ENCODE peak calls at places on chromosomes 16 and 17, in ten cellular contexts. H is pancreas, W is A549, L is Calu3, A is OCI-LY7, N is A673, U is neural crest cell, O is lower leg skin, C is BE2C, T is cardiac muscle cell. S is an unnamed sample.

GRCh38 chr17:51995797-51996403 is 162.6 kb downstream of the CA10 start:
- DNase-seq in H (no peak), W (no peak), L (no peak), A (no peak), N (no peak), U (no peak), O (no peak), C (no peak), T (no peak), S (no peak)

GRCh38 chr17:54172654-54173316 is 350.1 kb downstream of the KIF2B start:
- DNase-seq in H (no peak), W (peak), L (peak), A (peak), N (peak), U (peak), O (no peak), C (peak), T (peak), S (no peak)

GRCh38 chr17:78128616-78129384 is at the start of gene TMC6:
- DNase-seq in H (no peak), W (peak), L (peak), A (peak), N (peak), U (peak), O (no peak), C (peak), T (no peak), S (peak)

GRCh38 chr16:68126395-68126794 is 41.2 kb downstream of the NFATC3 start:
- DNase-seq in H (no peak), W (no peak), L (no peak), A (no peak), N (no peak), U (no peak), O (no peak), C (no peak), T (no peak), S (peak)

GRCh38 chr17:65388911-65389310 is 172.5 kb downstream of the AXIN2 start:
- DNase-seq in H (no peak), W (no peak), L (no peak), A (no peak), N (no peak), U (no peak), O (no peak), C (no peak), T (no peak), S (no peak)

GRCh38 chr17:79625706-79626105 is 14.9 kb upstream of the RBFOX3 start:
- DNase-seq in H (no peak), W (no peak), L (no peak), A (no peak), N (no peak), U (no peak), O (no peak), C (no peak), T (no peak), S (no peak)

GRCh38 chr17:70274255-70274654 is 104.9 kb downstream of the KCNJ2 start:
- DNase-seq in H (no peak), W (no peak), L (no peak), A (no peak), N (no peak), U (no peak), O (no peak), C (no peak), T (no peak), S (no peak)

GRCh38 chr16:30186444-30186781 is 3.0 kb downstream of the CORO1A start:
- DNase-seq in H (no peak), W (no peak), L (no peak), A (no peak), N (no peak), U (no peak), O (no peak), C (no peak), T (no peak), S (no peak)

GRCh38 chr17:50125420-50125997 is 4.5 kb downstream of the SAMD14 start:
- DNase-seq in H (no peak), W (no peak), L (no peak), A (no peak), N (no peak), U (no peak), O (no peak), C (no peak), T (peak), S (no peak)

GRCh38 chr17:71453876-71454422 is 666.9 kb upstream of the SOX9 start:
- DNase-seq in H (no peak), W (no peak), L (no peak), A (no peak), N (no peak), U (no peak), O (no peak), C (no peak), T (no peak), S (no peak)

GRCh38 chr16:13453325-13453724 is 466.6 kb upstream of the ERCC4 start:
- DNase-seq in H (no peak), W (no peak), L (no peak), A (no peak), N (no peak), U (no peak), O (peak), C (peak), T (no peak), S (no peak)

GRCh38 chr17:1590031-1590746 is 27.6 kb upstream of the PITPNA start:
- DNase-seq in H (no peak), W (peak), L (peak), A (no peak), N (peak), U (no peak), O (peak), C (no peak), T (peak), S (peak)

GRCh38 chr17:57619061-57619937 is 125.8 kb downstream of the CCDC182 start:
- DNase-seq in H (no peak), W (no peak), L (no peak), A (no peak), N (no peak), U (no peak), O (no peak), C (peak), T (peak), S (no peak)

GRCh38 chr17:75094871-75095399 is 7.2 kb downstream of the SLC16A5 start:
- DNase-seq in H (no peak), W (no peak), L (peak), A (no peak), N (no peak), U (no peak), O (no peak), C (no peak), T (no peak), S (no peak)

GRCh38 chr17:65163990-65164495 is 26.9 kb downstream of the RGS9 start:
- DNase-seq in H (no peak), W (peak), L (peak), A (peak), N (no peak), U (no peak), O (no peak), C (peak), T (peak), S (peak)

GRCh38 chr17:8941980-8942617 is 23.4 kb downstream of the PIK3R5 start:
- DNase-seq in H (no peak), W (no peak), L (no peak), A (no peak), N (no peak), U (no peak), O (no peak), C (no peak), T (no peak), S (no peak)

GRCh38 chr17:82384730-82385429 is 13.3 kb downstream of the UTS2R start:
- DNase-seq in H (peak), W (peak), L (peak), A (peak), N (no peak), U (no peak), O (no peak), C (no peak), T (no peak), S (no peak)

GRCh38 chr17:15262291-15263205 is 2.6 kb downstream of the PMP22 start:
- DNase-seq in H (peak), W (peak), L (peak), A (no peak), N (no peak), U (peak), O (peak), C (peak), T (peak), S (no peak)

GRCh38 chr17:20097362-20097761 is 88.2 kb downstream of the SPECC1 start:
- DNase-seq in H (no peak), W (no peak), L (no peak), A (no peak), N (no peak), U (no peak), O (no peak), C (no peak), T (no peak), S (no peak)

GRCh38 chr16:79449067-79449466 is 151.5 kb downstream of the MAF start:
- DNase-seq in H (no peak), W (no peak), L (no peak), A (no peak), N (no peak), U (no peak), O (no peak), C (no peak), T (no peak), S (no peak)

GRCh38 chr16:74999208-74999682 is 421 bp downstream of the ZNRF1 start:
- DNase-seq in H (peak), W (no peak), L (peak), A (no peak), N (peak), U (peak), O (no peak), C (peak), T (peak), S (peak)

GRCh38 chr17:14805348-14805747 is 459.8 kb downstream of the PMP22 start:
- DNase-seq in H (no peak), W (peak), L (no peak), A (peak), N (no peak), U (no peak), O (no peak), C (no peak), T (peak), S (no peak)

GRCh38 chr17:3954086-3954485 is 10.2 kb downstream of the ATP2A3 start:
- DNase-seq in H (no peak), W (no peak), L (no peak), A (no peak), N (no peak), U (no peak), O (no peak), C (no peak), T (no peak), S (no peak)

GRCh38 chr16:74563828-74564263 is 43.1 kb downstream of the GLG1 start:
- DNase-seq in H (no peak), W (peak), L (peak), A (no peak), N (no peak), U (no peak), O (peak), C (no peak), T (peak), S (no peak)

GRCh38 chr16:81431554-81432353 is 12.9 kb upstream of the CMIP start:
- DNase-seq in H (no peak), W (peak), L (no peak), A (no peak), N (no peak), U (no peak), O (peak), C (no peak), T (peak), S (no peak)

GRCh38 chr16:57528499-57529323 is 7.7 kb downstream of the CCDC102A start:
- DNase-seq in H (no peak), W (no peak), L (peak), A (no peak), N (no peak), U (no peak), O (no peak), C (peak), T (no peak), S (no peak)

GRCh38 chr16:84905965-84906460 is 86.2 kb downstream of the CRISPLD2 start:
- DNase-seq in H (no peak), W (no peak), L (no peak), A (no peak), N (no peak), U (no peak), O (no peak), C (no peak), T (no peak), S (no peak)

GRCh38 chr17:81815646-81815985 is 11.7 kb downstream of the GCGR start:
- DNase-seq in H (no peak), W (no peak), L (no peak), A (no peak), N (no peak), U (no peak), O (no peak), C (no peak), T (no peak), S (no peak)

GRCh38 chr17:46787478-46787877 is 31.0 kb downstream of the WNT3 start:
- DNase-seq in H (no peak), W (no peak), L (no peak), A (no peak), N (no peak), U (no peak), O (no peak), C (no peak), T (no peak), S (no peak)

GRCh38 chr17:80422981-80423380 is 8.0 kb downstream of the ENDOV start:
- DNase-seq in H (no peak), W (no peak), L (no peak), A (no peak), N (no peak), U (no peak), O (no peak), C (no peak), T (no peak), S (no peak)

GRCh38 chr17:73393962-73394361 is 82.2 kb upstream of the CDC42EP4 start:
- DNase-seq in H (peak), W (peak), L (peak), A (no peak), N (peak), U (no peak), O (no peak), C (peak), T (peak), S (no peak)

GRCh38 chr16:2090819-2091721 is 43.3 kb downstream of the TSC2 start:
- DNase-seq in H (peak), W (peak), L (peak), A (peak), N (no peak), U (peak), O (peak), C (no peak), T (peak), S (peak)

GRCh38 chr16:24332695-24333094 is 76.6 kb downstream of the CACNG3 start:
- DNase-seq in H (no peak), W (no peak), L (no peak), A (no peak), N (no peak), U (no peak), O (no peak), C (no peak), T (no peak), S (no peak)

GRCh38 chr17:32269377-32269776 is 3.7 kb downstream of the RHBDL3 start:
- DNase-seq in H (no peak), W (no peak), L (no peak), A (no peak), N (no peak), U (no peak), O (no peak), C (no peak), T (no peak), S (no peak)

GRCh38 chr16:27551046-27551445 is 1.1 kb downstream of the KATNIP start:
- DNase-seq in H (no peak), W (no peak), L (no peak), A (no peak), N (no peak), U (no peak), O (no peak), C (no peak), T (no peak), S (no peak)

GRCh38 chr16:60686824-60687223 is 1349.4 kb downstream of the CDH8 start:
- DNase-seq in H (no peak), W (no peak), L (no peak), A (no peak), N (peak), U (no peak), O (no peak), C (no peak), T (no peak), S (no peak)
- TF ChIP-seq CTCF in H (no peak), W (no peak), L (no peak), A (peak), N (peak), U (no peak), O (no peak), C (peak), T (no peak), S (no peak)

DNA sequence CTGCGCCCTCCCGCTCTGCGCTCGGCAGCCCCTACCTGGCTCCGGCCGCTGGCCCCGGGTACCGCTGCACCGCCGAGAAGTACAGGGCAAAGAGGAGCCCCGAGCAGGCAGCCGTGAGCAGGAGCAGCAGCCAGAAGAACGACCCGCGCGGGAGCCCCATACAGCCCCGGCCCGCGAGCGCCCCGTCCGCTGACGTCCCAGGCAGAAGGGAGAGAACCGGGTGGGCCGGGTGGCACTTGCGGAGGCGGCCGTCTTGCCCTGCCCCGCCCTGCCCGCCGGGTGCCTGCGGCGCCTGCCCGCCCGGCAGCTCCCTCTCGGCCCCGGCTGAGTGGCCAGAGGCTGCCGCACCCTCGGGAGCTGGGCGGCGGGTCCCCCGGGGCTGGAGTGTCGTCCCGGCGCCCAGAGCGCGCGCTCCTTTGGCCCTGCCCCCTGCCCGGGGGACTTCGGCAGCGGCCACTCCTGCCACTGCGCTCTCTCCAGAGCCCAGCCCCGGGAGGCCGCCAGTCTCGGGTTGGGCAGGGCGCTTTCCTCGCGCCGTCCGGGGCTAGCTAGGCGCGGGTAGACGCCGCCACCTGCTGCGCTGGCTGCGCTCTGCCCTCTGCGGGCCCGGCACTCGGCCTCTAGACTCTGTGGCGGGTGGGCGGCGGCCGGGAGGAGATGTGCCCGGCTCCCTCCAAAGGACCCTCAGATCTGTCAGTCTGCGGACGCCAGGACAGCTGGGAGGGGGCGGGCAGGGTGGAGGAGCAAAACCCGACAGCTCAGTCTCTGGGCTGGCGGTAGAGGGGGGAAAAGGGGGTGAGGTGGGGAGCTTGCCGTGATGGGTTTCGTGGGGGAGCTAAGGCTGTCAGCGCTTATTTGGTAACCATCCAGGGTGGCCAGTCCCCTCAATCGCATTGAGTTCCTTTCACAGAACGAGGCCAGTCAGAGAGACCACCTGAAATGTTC is at the start of gene ST6GALNAC2:
- DNase-seq in H (peak), W (peak), L (peak), A (no peak), N (no peak), U (peak), O (no peak), C (peak), T (no peak), S (peak)
- TF ChIP-seq CTCF in H (no peak), W (peak), L (no peak), A (no peak), N (no peak), U (peak), O (no peak), C (peak), T (peak), S (peak)

GRCh38 chr16:66695935-66696668 is 441 bp downstream of the CMTM4 start:
- DNase-seq in H (peak), W (peak), L (peak), A (no peak), N (peak), U (peak), O (peak), C (peak), T (no peak), S (no peak)

GRCh38 chr16:66698046-66698445 is 1.5 kb upstream of the CMTM4 start:
- DNase-seq in H (no peak), W (no peak), L (no peak), A (no peak), N (no peak), U (no peak), O (no peak), C (no peak), T (no peak), S (no peak)

GRCh38 chr16:66699898-66700297 is 3.4 kb upstream of the CMTM4 start:
- DNase-seq in H (no peak), W (no peak), L (no peak), A (no peak), N (no peak), U (no peak), O (no peak), C (no peak), T (no peak), S (no peak)

GRCh38 chr16:66695474-66695934 is 1.0 kb downstream of the CMTM4 start:
- DNase-seq in H (no peak), W (no peak), L (no peak), A (no peak), N (no peak), U (no peak), O (no peak), C (no peak), T (no peak), S (no peak)

DNA sequence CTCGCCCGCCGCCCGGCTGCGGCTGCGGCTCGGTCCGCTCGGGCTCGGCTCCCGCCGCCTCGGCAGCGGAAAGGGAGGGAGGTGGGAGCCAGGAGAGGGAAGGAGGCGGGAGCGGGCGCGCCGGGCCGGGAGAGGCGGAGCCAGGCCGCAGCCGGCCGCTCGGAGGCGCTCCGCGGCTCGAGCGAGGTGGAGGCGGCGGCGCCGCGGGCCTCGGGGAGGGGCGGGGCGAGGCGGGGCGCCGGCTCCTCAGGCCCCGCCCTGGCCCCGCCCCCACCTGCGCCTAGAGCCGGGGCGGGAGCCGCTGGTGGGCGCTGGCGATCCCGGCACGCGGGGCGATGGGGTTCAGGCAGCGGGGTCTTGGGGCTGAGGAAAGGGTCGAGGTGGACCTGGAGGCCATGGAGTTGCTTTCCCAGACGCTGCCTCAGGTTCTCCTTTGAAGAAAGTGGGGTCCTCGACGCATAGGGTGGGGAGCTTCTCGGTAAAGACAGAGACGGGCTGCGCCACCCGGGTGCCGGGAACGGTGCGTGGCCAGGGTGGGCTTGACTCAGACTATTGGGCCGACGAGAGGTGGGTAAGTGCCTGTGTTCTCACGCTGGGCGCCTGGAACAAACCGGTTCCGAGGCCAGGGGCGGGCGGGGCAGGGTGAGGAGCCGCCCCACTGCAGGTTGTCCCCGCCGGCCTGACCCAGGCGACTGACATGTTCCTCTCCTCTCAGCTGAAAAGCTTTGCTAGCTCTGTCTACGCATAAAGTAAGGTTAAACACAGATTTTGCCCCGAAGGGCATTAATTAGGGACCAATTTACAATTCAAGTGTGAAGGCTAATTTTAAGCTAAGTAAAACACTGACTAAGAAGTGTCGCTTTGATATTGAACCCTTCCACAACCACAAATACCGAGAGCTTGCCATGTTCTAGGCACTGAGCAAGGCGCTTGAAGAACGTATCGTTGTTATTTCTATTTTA is at the start of gene CMTM4:
- DNase-seq in H (peak), W (peak), L (peak), A (peak), N (peak), U (peak), O (peak), C (peak), T (peak), S (peak)
- TF ChIP-seq CTCF in H (no peak), W (peak), L (no peak), A (peak), N (peak), U (peak), O (no peak), C (peak), T (no peak), S (peak)

GRCh38 chr16:56277040-56277439 is 85.8 kb downstream of the GNAO1 start:
- DNase-seq in H (no peak), W (peak), L (no peak), A (no peak), N (no peak), U (peak), O (no peak), C (peak), T (no peak), S (no peak)
- TF ChIP-seq CTCF in H (no peak), W (no peak), L (no peak), A (no peak), N (peak), U (peak), O (no peak), C (peak), T (peak), S (no peak)

S was measured in GM13976.